ENCODE peak calls at places on chromosome 13, in six cellular contexts. M, P, T, R, W and N are unnamed samples.

GRCh38 chr13:100130930-100131511 is 42.1 kb downstream of the PCCA start:
- DNase-seq in M (no peak), P (no peak), T (no peak), R (no peak), W (no peak), N (no peak)

GRCh38 chr13:75357576-75358295 is 124.2 kb downstream of the TBC1D4 start:
- DNase-seq in M (no peak), P (no peak), T (peak), R (peak), W (no peak), N (peak)

GRCh38 chr13:38024431-38024830 is 154.9 kb upstream of the TRPC4 start:
- DNase-seq in M (no peak), P (no peak), T (no peak), R (no peak), W (no peak), N (no peak)

GRCh38 chr13:74110053-74110452 is 24.2 kb downstream of the KLF12 start:
- DNase-seq in M (no peak), P (no peak), T (no peak), R (no peak), W (no peak), N (no peak)

GRCh38 chr13:98975822-98976261 is 2.0 kb downstream of the DOCK9 start:
- DNase-seq in M (no peak), P (no peak), T (no peak), R (peak), W (no peak), N (no peak)

GRCh38 chr13:76349700-76350099 is 536.5 kb downstream of the KCTD12 start:
- DNase-seq in M (no peak), P (no peak), T (no peak), R (no peak), W (no peak), N (no peak)

GRCh38 chr13:39417131-39417530 is 185.9 kb downstream of the LHFPL6 start:
- DNase-seq in M (no peak), P (no peak), T (no peak), R (peak), W (no peak), N (no peak)

GRCh38 chr13:95067303-95067702 is 233.9 kb downstream of the ABCC4 start:
- DNase-seq in M (no peak), P (no peak), T (no peak), R (no peak), W (no peak), N (peak)

GRCh38 chr13:97911311-97912138 is 42.0 kb upstream of the IPO5 start:
- DNase-seq in M (no peak), P (no peak), T (peak), R (peak), W (no peak), N (peak)

GRCh38 chr13:78576266-78576665 is 27.1 kb downstream of the POU4F1 start:
- DNase-seq in M (no peak), P (no peak), T (no peak), R (no peak), W (no peak), N (no peak)

GRCh38 chr13:20989883-20990282 is 71.5 kb downstream of the LATS2 start:
- DNase-seq in M (no peak), P (no peak), T (no peak), R (no peak), W (no peak), N (no peak)

GRCh38 chr13:46602531-46602930 is 49.6 kb downstream of the LRCH1 start:
- DNase-seq in M (no peak), P (no peak), T (no peak), R (no peak), W (no peak), N (no peak)

GRCh38 chr13:35179494-35179893 is 237.4 kb downstream of the NBEA start:
- DNase-seq in M (no peak), P (no peak), T (no peak), R (no peak), W (no peak), N (peak)

GRCh38 chr13:112622375-112622774 is 34.4 kb upstream of the TUBGCP3 start:
- DNase-seq in M (no peak), P (no peak), T (no peak), R (no peak), W (no peak), N (no peak)

GRCh38 chr13:36125841-36126240 is 5.3 kb downstream of the DCLK1 start:
- DNase-seq in M (no peak), P (no peak), T (no peak), R (no peak), W (no peak), N (no peak)

GRCh38 chr13:64087624-64088023 is 2672.0 kb upstream of the PCDH20 start:
- DNase-seq in M (no peak), P (no peak), T (no peak), R (no peak), W (no peak), N (no peak)

GRCh38 chr13:64088491-64088890 is 2672.8 kb upstream of the PCDH20 start:
- DNase-seq in M (no peak), P (no peak), T (no peak), R (no peak), W (no peak), N (no peak)

GRCh38 chr13:64083396-64083795 is 2667.7 kb upstream of the PCDH20 start:
- DNase-seq in M (no peak), P (no peak), T (no peak), R (no peak), W (no peak), N (no peak)

GRCh38 chr13:64078480-64078936 is 2662.9 kb upstream of the PCDH20 start:
- DNase-seq in M (no peak), P (no peak), T (no peak), R (no peak), W (no peak), N (no peak)

DNA sequence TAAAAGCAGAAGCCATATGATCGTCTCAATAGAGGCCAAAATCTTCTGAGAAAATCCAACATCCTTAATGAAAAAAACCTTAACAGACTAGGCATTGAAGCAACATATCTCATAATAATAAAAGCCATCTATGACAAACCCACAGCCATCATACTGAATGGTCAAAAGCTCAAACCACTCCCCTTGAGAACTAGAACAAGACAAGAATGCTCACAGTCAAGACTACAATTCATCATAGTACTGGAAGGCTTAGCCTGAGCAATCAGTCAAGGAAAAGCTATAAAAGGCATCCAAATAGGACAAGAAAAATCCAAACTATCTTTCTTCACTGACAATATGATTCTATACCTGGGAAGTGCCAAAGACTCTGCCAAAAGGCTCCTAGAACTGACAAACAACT is 2668.2 kb upstream of the PCDH20 start:
- DNase-seq in M (no peak), P (no peak), T (no peak), R (no peak), W (no peak), N (no peak)
- H3K27ac ChIP-seq in M (no peak), P (no peak), T (no peak), R (no peak), W (no peak), N (no peak)

DNA sequence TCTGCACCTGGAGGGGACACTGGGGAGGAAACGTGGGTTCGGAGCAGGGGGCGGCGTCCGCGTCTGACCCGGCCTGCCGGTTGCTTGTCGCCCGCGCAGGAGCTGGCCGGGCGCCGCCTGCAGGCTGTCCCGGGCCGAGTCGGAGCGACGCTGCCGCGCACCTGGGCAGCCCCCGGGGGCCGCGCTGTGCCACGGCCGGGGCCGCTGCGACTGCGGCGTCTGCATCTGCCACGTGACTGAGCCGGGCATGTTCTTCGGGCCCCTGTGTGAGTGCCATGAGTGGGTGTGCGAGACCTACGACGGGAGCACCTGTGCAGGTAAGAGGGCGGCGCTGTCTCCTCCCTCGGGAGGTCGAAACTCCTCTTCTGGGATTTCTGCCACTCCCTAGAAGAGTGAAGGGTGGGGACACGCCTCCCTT is 1.3 kb downstream of the ITGBL1 start:
- DNase-seq in M (no peak), P (no peak), T (no peak), R (no peak), W (no peak), N (no peak)
- TF ChIP-seq CTCF in M (no peak), P (no peak), T (no peak), R (peak), W (peak), N (peak)

GRCh38 chr13:28022848-28023518 is 34.5 kb upstream of the URAD start:
- DNase-seq in M (no peak), P (no peak), T (no peak), R (peak), W (no peak), N (no peak)
- H3K27ac ChIP-seq in M (no peak), P (no peak), T (no peak), R (no peak), W (no peak), N (no peak)

GRCh38 chr13:110137677-110138008 is 169.3 kb downstream of the COL4A1 start:
- DNase-seq in M (no peak), P (no peak), T (peak), R (peak), W (peak), N (no peak)
- TF ChIP-seq CTCF in M (no peak), P (peak), T (peak), R (peak), W (no peak), N (peak)

GRCh38 chr13:106527806-106528205 is 7.7 kb downstream of the EFNB2 start:
- DNase-seq in M (no peak), P (no peak), T (no peak), R (no peak), W (no peak), N (no peak)
- H3K27ac ChIP-seq in M (no peak), P (no peak), T (no peak), R (no peak), W (no peak), N (no peak)

DNA sequence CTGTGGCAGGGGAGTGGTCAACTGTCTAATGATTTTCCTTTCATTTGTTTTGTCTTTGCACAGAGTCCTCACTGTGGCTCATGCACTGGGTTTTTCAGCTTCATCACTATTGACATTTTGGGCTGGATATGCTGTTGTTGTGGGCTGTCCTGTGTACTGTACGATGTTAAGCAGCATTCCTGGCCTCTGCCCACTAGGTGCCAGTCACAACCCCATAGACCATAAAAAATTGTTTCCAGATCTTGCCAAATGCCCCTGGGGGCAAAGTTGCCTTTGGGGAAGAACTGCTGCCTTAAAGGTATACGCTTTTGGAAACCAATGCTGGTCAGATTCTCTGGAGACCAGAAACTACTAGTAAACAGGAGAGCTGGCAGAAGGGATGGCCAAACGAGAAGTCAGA is 310.4 kb downstream of the SPRY2 start:
- DNase-seq in M (no peak), P (no peak), T (no peak), R (peak), W (no peak), N (peak)
- TF ChIP-seq CTCF in M (no peak), P (no peak), T (peak), R (peak), W (peak), N (peak)

GRCh38 chr13:109412232-109412935 is 374.0 kb downstream of the IRS2 start:
- DNase-seq in M (no peak), P (no peak), T (peak), R (peak), W (no peak), N (no peak)

GRCh38 chr13:109415057-109415456 is 371.3 kb downstream of the IRS2 start:
- DNase-seq in M (no peak), P (no peak), T (no peak), R (no peak), W (no peak), N (no peak)

GRCh38 chr13:109419896-109420295 is 366.5 kb downstream of the IRS2 start:
- DNase-seq in M (no peak), P (no peak), T (no peak), R (no peak), W (no peak), N (no peak)

GRCh38 chr13:109410868-109411267 is 375.5 kb downstream of the IRS2 start:
- DNase-seq in M (no peak), P (no peak), T (no peak), R (no peak), W (no peak), N (no peak)

GRCh38 chr13:109416001-109416400 is 370.4 kb downstream of the IRS2 start:
- DNase-seq in M (no peak), P (no peak), T (no peak), R (no peak), W (no peak), N (no peak)
- H3K27ac ChIP-seq in M (no peak), P (no peak), T (no peak), R (no peak), W (no peak), N (no peak)